ENCODE peak calls at places on chromosomes 4 and X, in five cellular contexts. One of them, this sample, is unnamed.

GRCh38 chr4:153438916-153439756 is 27.0 kb upstream of the TMEM131L start:
- DNase-seq in NCI-H1694 treated with DMSO at 0.1 percent for 48 hours: no peak
- DNase-seq in BE2C: no peak
- DNase-seq in activated naive CD4-positive, alpha-beta T cell: no peak
- DNase-seq in neuronal stem cell: no peak
- DNase-seq in this sample: no peak

GRCh38 chr4:83207497-83208105 is 77.0 kb downstream of the COQ2 start:
- DNase-seq in NCI-H1694 treated with DMSO at 0.1 percent for 48 hours: no peak
- DNase-seq in BE2C: no peak
- DNase-seq in activated naive CD4-positive, alpha-beta T cell: no peak
- DNase-seq in neuronal stem cell: no peak
- DNase-seq in this sample: no peak

GRCh38 chr4:109574931-109575804 is 15.1 kb downstream of the MCUB start:
- DNase-seq in NCI-H1694 treated with DMSO at 0.1 percent for 48 hours: no peak
- DNase-seq in BE2C: no peak
- DNase-seq in activated naive CD4-positive, alpha-beta T cell: no peak
- DNase-seq in neuronal stem cell: no peak
- DNase-seq in this sample: no peak

GRCh38 chrX:12988797-12989196 is 13.9 kb downstream of the TMSB4X start:
- DNase-seq in NCI-H1694 treated with DMSO at 0.1 percent for 48 hours: no peak
- DNase-seq in BE2C: no peak
- DNase-seq in activated naive CD4-positive, alpha-beta T cell: no peak
- DNase-seq in neuronal stem cell: no peak
- DNase-seq in this sample: no peak

GRCh38 chrX:40607381-40607780 is 15.8 kb upstream of the MPC1L start:
- DNase-seq in NCI-H1694 treated with DMSO at 0.1 percent for 48 hours: no peak
- DNase-seq in BE2C: no peak
- DNase-seq in activated naive CD4-positive, alpha-beta T cell: no peak
- DNase-seq in neuronal stem cell: no peak
- DNase-seq in this sample: no peak

GRCh38 chr4:25065451-25065850 is 34.7 kb upstream of the LGI2 start:
- DNase-seq in NCI-H1694 treated with DMSO at 0.1 percent for 48 hours: no peak
- DNase-seq in BE2C: no peak
- DNase-seq in activated naive CD4-positive, alpha-beta T cell: no peak
- DNase-seq in neuronal stem cell: no peak
- DNase-seq in this sample: no peak

GRCh38 chr4:101910786-101911373 is 120.3 kb downstream of the BANK1 start:
- DNase-seq in NCI-H1694 treated with DMSO at 0.1 percent for 48 hours: no peak
- DNase-seq in BE2C: no peak
- DNase-seq in activated naive CD4-positive, alpha-beta T cell: no peak
- DNase-seq in neuronal stem cell: no peak
- DNase-seq in this sample: no peak

GRCh38 chr4:5137226-5137625 is 85.9 kb downstream of the STK32B start:
- DNase-seq in NCI-H1694 treated with DMSO at 0.1 percent for 48 hours: no peak
- DNase-seq in BE2C: no peak
- DNase-seq in activated naive CD4-positive, alpha-beta T cell: no peak
- DNase-seq in neuronal stem cell: no peak
- DNase-seq in this sample: no peak